ENCODE peak calls at places on chromosomes 12 and 14, in ten cellular contexts. One of them, this sample, is unnamed.

GRCh38 chr14:66426451-66426850 is 59.7 kb upstream of the CCDC196 start:
- DNase-seq in Caco-2: no peak
- DNase-seq in AG09319: no peak
- DNase-seq in NCI-H2107: no peak
- DNase-seq in astrocyte of the spinal cord: no peak
- DNase-seq in cardiac septum: no peak
- DNase-seq in RWPE1: no peak
- DNase-seq in smooth muscle cell of the brain vasculature: no peak
- DNase-seq in NCI-H1417: peak; percentile 26
- DNase-seq in cardiac muscle cell: no peak
- DNase-seq in this sample: no peak

GRCh38 chr14:78764240-78764639 is 594.1 kb downstream of the NRXN3 start:
- DNase-seq in RWPE1: no peak
- DNase-seq in cardiac septum: no peak
- DNase-seq in Caco-2: no peak
- DNase-seq in AG09319: peak; percentile 15
- DNase-seq in NCI-H1417: no peak
- DNase-seq in smooth muscle cell of the brain vasculature: no peak
- DNase-seq in cardiac muscle cell: no peak
- DNase-seq in NCI-H2107: no peak
- DNase-seq in astrocyte of the spinal cord: peak; percentile 64
- DNase-seq in this sample: no peak

GRCh38 chr12:71297930-71298329 is 140.1 kb upstream of the TSPAN8 start:
- DNase-seq in NCI-H1417: no peak
- DNase-seq in Caco-2: no peak
- DNase-seq in NCI-H2107: no peak
- DNase-seq in AG09319: no peak
- DNase-seq in cardiac septum: no peak
- DNase-seq in smooth muscle cell of the brain vasculature: no peak
- DNase-seq in RWPE1: no peak
- DNase-seq in cardiac muscle cell: no peak
- DNase-seq in astrocyte of the spinal cord: no peak
- DNase-seq in this sample: no peak

GRCh38 chr12:4864575-4864974 is 45.1 kb upstream of the KCNA1 start:
- DNase-seq in NCI-H1417: no peak
- DNase-seq in Caco-2: no peak
- DNase-seq in NCI-H2107: no peak
- DNase-seq in AG09319: no peak
- DNase-seq in smooth muscle cell of the brain vasculature: no peak
- DNase-seq in astrocyte of the spinal cord: no peak
- DNase-seq in RWPE1: no peak
- DNase-seq in cardiac muscle cell: no peak
- DNase-seq in cardiac septum: no peak
- DNase-seq in this sample: no peak

GRCh38 chr14:78448483-78449094 is 278.4 kb downstream of the NRXN3 start:
- DNase-seq in cardiac septum: no peak
- DNase-seq in astrocyte of the spinal cord: peak; percentile 5
- DNase-seq in NCI-H2107: peak; percentile 79
- DNase-seq in AG09319: no peak
- DNase-seq in cardiac muscle cell: peak; percentile 52
- DNase-seq in Caco-2: peak; percentile 49
- DNase-seq in RWPE1: peak; percentile 36
- DNase-seq in smooth muscle cell of the brain vasculature: no peak
- DNase-seq in NCI-H1417: peak; percentile 86
- DNase-seq in this sample: no peak

GRCh38 chr12:61870658-61871559 is 389.3 kb upstream of the USP15 start:
- DNase-seq in RWPE1: no peak
- DNase-seq in Caco-2: no peak
- DNase-seq in astrocyte of the spinal cord: no peak
- DNase-seq in NCI-H1417: no peak
- DNase-seq in cardiac muscle cell: no peak
- DNase-seq in AG09319: no peak
- DNase-seq in cardiac septum: no peak
- DNase-seq in smooth muscle cell of the brain vasculature: no peak
- DNase-seq in NCI-H2107: no peak
- DNase-seq in this sample: no peak

GRCh38 chr14:55938249-55938791 is 179.9 kb upstream of the PELI2 start:
- DNase-seq in NCI-H2107: no peak
- DNase-seq in NCI-H1417: no peak
- DNase-seq in Caco-2: no peak
- DNase-seq in smooth muscle cell of the brain vasculature: no peak
- DNase-seq in astrocyte of the spinal cord: peak; percentile 17
- DNase-seq in cardiac septum: peak; percentile 79
- DNase-seq in cardiac muscle cell: no peak
- DNase-seq in RWPE1: peak; percentile 69
- DNase-seq in AG09319: peak; percentile 16
- DNase-seq in this sample: peak; percentile 2

GRCh38 chr12:15996254-15996653 is 85.1 kb downstream of the DERA start:
- DNase-seq in NCI-H1417: no peak
- DNase-seq in RWPE1: no peak
- DNase-seq in NCI-H2107: no peak
- DNase-seq in smooth muscle cell of the brain vasculature: no peak
- DNase-seq in AG09319: no peak
- DNase-seq in Caco-2: no peak
- DNase-seq in astrocyte of the spinal cord: peak; percentile 29
- DNase-seq in cardiac septum: no peak
- DNase-seq in cardiac muscle cell: peak; percentile 37
- DNase-seq in this sample: no peak

GRCh38 chr12:66409195-66409871 is 107.0 kb downstream of the HELB start:
- DNase-seq in smooth muscle cell of the brain vasculature: peak; percentile 41
- DNase-seq in RWPE1: no peak
- DNase-seq in AG09319: peak; percentile 37
- DNase-seq in cardiac muscle cell: peak; percentile 42
- DNase-seq in cardiac septum: no peak
- DNase-seq in NCI-H1417: peak; percentile 39
- DNase-seq in NCI-H2107: no peak
- DNase-seq in Caco-2: peak; percentile 45
- DNase-seq in astrocyte of the spinal cord: peak; percentile 75
- DNase-seq in this sample: peak; percentile 61

GRCh38 chr14:24378981-24379906 is 11.3 kb downstream of the NFATC4 start:
- DNase-seq in cardiac septum: no peak
- DNase-seq in astrocyte of the spinal cord: no peak
- DNase-seq in AG09319: no peak
- DNase-seq in smooth muscle cell of the brain vasculature: no peak
- DNase-seq in NCI-H2107: no peak
- DNase-seq in RWPE1: no peak
- DNase-seq in Caco-2: no peak
- DNase-seq in NCI-H1417: no peak
- DNase-seq in cardiac muscle cell: no peak
- DNase-seq in this sample: no peak

GRCh38 chr12:2853626-2854025 is 3.2 kb downstream of the TEX52 start:
- DNase-seq in Caco-2: peak; percentile 69
- DNase-seq in NCI-H2107: no peak
- DNase-seq in smooth muscle cell of the brain vasculature: no peak
- DNase-seq in astrocyte of the spinal cord: peak; percentile 71
- DNase-seq in RWPE1: peak; percentile 69
- DNase-seq in cardiac septum: peak; percentile 91
- DNase-seq in NCI-H1417: peak; percentile 54
- DNase-seq in cardiac muscle cell: peak; percentile 89
- DNase-seq in AG09319: no peak
- DNase-seq in this sample: peak; percentile 56

GRCh38 chr14:71752111-71752738 is 180.0 kb upstream of the RGS6 start:
- DNase-seq in Caco-2: no peak
- DNase-seq in smooth muscle cell of the brain vasculature: no peak
- DNase-seq in RWPE1: no peak
- DNase-seq in NCI-H2107: no peak
- DNase-seq in NCI-H1417: no peak
- DNase-seq in astrocyte of the spinal cord: no peak
- DNase-seq in cardiac muscle cell: no peak
- DNase-seq in AG09319: no peak
- DNase-seq in cardiac septum: no peak
- DNase-seq in this sample: no peak

GRCh38 chr12:114476159-114476558 is 70.2 kb upstream of the TBX5 start:
- DNase-seq in smooth muscle cell of the brain vasculature: no peak
- DNase-seq in cardiac septum: no peak
- DNase-seq in astrocyte of the spinal cord: peak; percentile 9
- DNase-seq in RWPE1: no peak
- DNase-seq in AG09319: no peak
- DNase-seq in cardiac muscle cell: peak; percentile 60
- DNase-seq in NCI-H2107: no peak
- DNase-seq in NCI-H1417: peak; percentile 65
- DNase-seq in Caco-2: no peak
- DNase-seq in this sample: peak; percentile 11

GRCh38 chr12:76921072-76921471 is 42.3 kb upstream of the CSRP2 start:
- DNase-seq in astrocyte of the spinal cord: no peak
- DNase-seq in NCI-H1417: no peak
- DNase-seq in AG09319: no peak
- DNase-seq in NCI-H2107: no peak
- DNase-seq in cardiac septum: no peak
- DNase-seq in RWPE1: no peak
- DNase-seq in smooth muscle cell of the brain vasculature: no peak
- DNase-seq in cardiac muscle cell: no peak
- DNase-seq in Caco-2: no peak
- DNase-seq in this sample: no peak

GRCh38 chr12:613996-614726 is 49.1 kb downstream of the NINJ2 start:
- DNase-seq in cardiac muscle cell: peak; percentile 34
- DNase-seq in NCI-H2107: no peak
- DNase-seq in NCI-H1417: no peak
- DNase-seq in Caco-2: peak; percentile 64
- DNase-seq in RWPE1: no peak
- DNase-seq in astrocyte of the spinal cord: peak; percentile 23
- DNase-seq in smooth muscle cell of the brain vasculature: no peak
- DNase-seq in AG09319: no peak
- DNase-seq in cardiac septum: no peak
- DNase-seq in this sample: no peak

GRCh38 chr12:111596985-111597730 is 2.0 kb downstream of the ATXN2 start:
- DNase-seq in cardiac septum: no peak
- DNase-seq in RWPE1: peak; percentile 41
- DNase-seq in astrocyte of the spinal cord: peak; percentile 62
- DNase-seq in NCI-H2107: peak; percentile 47
- DNase-seq in NCI-H1417: peak; percentile 68
- DNase-seq in AG09319: no peak
- DNase-seq in Caco-2: peak; percentile 61
- DNase-seq in smooth muscle cell of the brain vasculature: no peak
- DNase-seq in cardiac muscle cell: peak; percentile 77
- DNase-seq in this sample: no peak

GRCh38 chr14:73426877-73427276 is 31.5 kb downstream of the NUMB start:
- DNase-seq in astrocyte of the spinal cord: peak; percentile 81
- DNase-seq in NCI-H2107: no peak
- DNase-seq in cardiac septum: no peak
- DNase-seq in Caco-2: no peak
- DNase-seq in smooth muscle cell of the brain vasculature: peak; percentile 57
- DNase-seq in AG09319: peak; percentile 38
- DNase-seq in NCI-H1417: no peak
- DNase-seq in RWPE1: no peak
- DNase-seq in cardiac muscle cell: no peak
- DNase-seq in this sample: no peak

GRCh38 chr12:62190921-62191746 is 69.1 kb upstream of the USP15 start:
- DNase-seq in NCI-H1417: peak; percentile 32
- DNase-seq in RWPE1: peak; percentile 7
- DNase-seq in astrocyte of the spinal cord: peak; percentile 35
- DNase-seq in Caco-2: no peak
- DNase-seq in cardiac muscle cell: peak; percentile 26
- DNase-seq in cardiac septum: no peak
- DNase-seq in smooth muscle cell of the brain vasculature: no peak
- DNase-seq in NCI-H2107: no peak
- DNase-seq in AG09319: no peak
- DNase-seq in this sample: peak; percentile 1

GRCh38 chr12:116455540-116456306 is 103.5 kb upstream of the MAP1LC3B2 start:
- DNase-seq in AG09319: peak; percentile 85
- DNase-seq in smooth muscle cell of the brain vasculature: peak; percentile 86
- DNase-seq in astrocyte of the spinal cord: peak; percentile 97
- DNase-seq in Caco-2: no peak
- DNase-seq in NCI-H1417: no peak
- DNase-seq in cardiac septum: peak; percentile 79
- DNase-seq in cardiac muscle cell: no peak
- DNase-seq in RWPE1: peak; percentile 71
- DNase-seq in NCI-H2107: no peak
- DNase-seq in this sample: peak; percentile 78

GRCh38 chr14:42001436-42001835 is 394.8 kb downstream of the LRFN5 start:
- DNase-seq in AG09319: no peak
- DNase-seq in cardiac muscle cell: no peak
- DNase-seq in NCI-H2107: no peak
- DNase-seq in NCI-H1417: no peak
- DNase-seq in cardiac septum: no peak
- DNase-seq in astrocyte of the spinal cord: peak; percentile 16
- DNase-seq in RWPE1: no peak
- DNase-seq in Caco-2: no peak
- DNase-seq in smooth muscle cell of the brain vasculature: no peak
- DNase-seq in this sample: no peak

GRCh38 chr14:103391048-103391447 is 5.8 kb downstream of the MARK3 start:
- DNase-seq in cardiac muscle cell: peak; percentile 52
- DNase-seq in astrocyte of the spinal cord: peak; percentile 84
- DNase-seq in Caco-2: no peak
- DNase-seq in NCI-H1417: peak; percentile 23
- DNase-seq in cardiac septum: no peak
- DNase-seq in RWPE1: peak; percentile 38
- DNase-seq in AG09319: peak; percentile 44
- DNase-seq in NCI-H2107: no peak
- DNase-seq in smooth muscle cell of the brain vasculature: peak; percentile 58
- DNase-seq in this sample: peak; percentile 49

GRCh38 chr14:38073641-38074040 is 134.1 kb upstream of the SSTR1 start:
- DNase-seq in smooth muscle cell of the brain vasculature: no peak
- DNase-seq in NCI-H2107: no peak
- DNase-seq in cardiac septum: no peak
- DNase-seq in NCI-H1417: no peak
- DNase-seq in RWPE1: no peak
- DNase-seq in cardiac muscle cell: no peak
- DNase-seq in AG09319: no peak
- DNase-seq in astrocyte of the spinal cord: no peak
- DNase-seq in Caco-2: no peak
- DNase-seq in this sample: no peak

GRCh38 chr14:57692671-57693070 is 173.2 kb downstream of the SLC35F4 start:
- DNase-seq in cardiac septum: no peak
- DNase-seq in AG09319: peak; percentile 37
- DNase-seq in NCI-H1417: peak; percentile 26
- DNase-seq in RWPE1: peak; percentile 26
- DNase-seq in astrocyte of the spinal cord: peak; percentile 74
- DNase-seq in cardiac muscle cell: peak; percentile 4
- DNase-seq in NCI-H2107: no peak
- DNase-seq in Caco-2: no peak
- DNase-seq in smooth muscle cell of the brain vasculature: peak; percentile 35
- DNase-seq in this sample: peak; percentile 16

GRCh38 chr12:129193263-129193871 is 340.1 kb downstream of the GLT1D1 start:
- DNase-seq in RWPE1: no peak
- DNase-seq in cardiac muscle cell: no peak
- DNase-seq in AG09319: no peak
- DNase-seq in NCI-H1417: peak; percentile 81
- DNase-seq in astrocyte of the spinal cord: peak; percentile 30
- DNase-seq in NCI-H2107: no peak
- DNase-seq in cardiac septum: no peak
- DNase-seq in Caco-2: no peak
- DNase-seq in smooth muscle cell of the brain vasculature: no peak
- DNase-seq in this sample: no peak

GRCh38 chr14:81303258-81303935 is 82.6 kb upstream of the GTF2A1 start:
- DNase-seq in cardiac muscle cell: no peak
- DNase-seq in astrocyte of the spinal cord: no peak
- DNase-seq in NCI-H2107: peak; percentile 44
- DNase-seq in AG09319: no peak
- DNase-seq in NCI-H1417: peak; percentile 41
- DNase-seq in Caco-2: peak; percentile 95
- DNase-seq in smooth muscle cell of the brain vasculature: no peak
- DNase-seq in RWPE1: no peak
- DNase-seq in cardiac septum: peak; percentile 79
- DNase-seq in this sample: no peak